ENCODE peak calls at places on chromosomes 6 and 20, in six cellular contexts. One of them, this sample, is unnamed.

GRCh38 chr6:129186988-129187387 is 304.1 kb downstream of the LAMA2 start:
- DNase-seq in kidney: no peak
- DNase-seq in bronchial epithelial cell: peak; percentile 79
- DNase-seq in psoas muscle: no peak
- DNase-seq in hepatocyte: no peak
- DNase-seq in tibial artery: no peak
- DNase-seq in this sample: peak; percentile 68

GRCh38 chr20:51272392-51272791 is 249.5 kb upstream of the KCNG1 start:
- DNase-seq in kidney: no peak
- DNase-seq in bronchial epithelial cell: no peak
- DNase-seq in psoas muscle: no peak
- DNase-seq in hepatocyte: no peak
- DNase-seq in tibial artery: no peak
- DNase-seq in this sample: peak; percentile 16

GRCh38 chr6:24658573-24659511 is 7.9 kb downstream of the TDP2 start:
- DNase-seq in kidney: no peak
- DNase-seq in bronchial epithelial cell: peak; percentile 89
- DNase-seq in psoas muscle: no peak
- DNase-seq in hepatocyte: peak; percentile 37
- DNase-seq in tibial artery: no peak
- DNase-seq in this sample: no peak

GRCh38 chr6:132298344-132298949 is 102.8 kb downstream of the MOXD1 start:
- DNase-seq in kidney: no peak
- DNase-seq in bronchial epithelial cell: peak; percentile 47
- DNase-seq in psoas muscle: no peak
- DNase-seq in hepatocyte: peak; percentile 73
- DNase-seq in tibial artery: no peak
- DNase-seq in this sample: peak; percentile 39

GRCh38 chr6:129882510-129883023 is 21.5 kb upstream of the TMEM244 start:
- DNase-seq in kidney: no peak
- DNase-seq in bronchial epithelial cell: no peak
- DNase-seq in psoas muscle: no peak
- DNase-seq in hepatocyte: no peak
- DNase-seq in tibial artery: no peak
- DNase-seq in this sample: no peak

GRCh38 chr6:146857960-146858308 is 259.2 kb downstream of the ADGB start:
- DNase-seq in kidney: no peak
- DNase-seq in bronchial epithelial cell: no peak
- DNase-seq in psoas muscle: no peak
- DNase-seq in hepatocyte: no peak
- DNase-seq in tibial artery: no peak
- DNase-seq in this sample: no peak

GRCh38 chr6:167676666-167677421 is 149.9 kb upstream of the AFDN start:
- DNase-seq in kidney: no peak
- DNase-seq in bronchial epithelial cell: no peak
- DNase-seq in psoas muscle: no peak
- DNase-seq in hepatocyte: peak; percentile 48
- DNase-seq in tibial artery: peak; percentile 25
- DNase-seq in this sample: no peak

GRCh38 chr20:59673998-59674445 is 69.7 kb downstream of the PHACTR3 start:
- DNase-seq in kidney: no peak
- DNase-seq in bronchial epithelial cell: no peak
- DNase-seq in psoas muscle: no peak
- DNase-seq in hepatocyte: no peak
- DNase-seq in tibial artery: no peak
- DNase-seq in this sample: no peak

GRCh38 chr6:112802154-112802553 is 455.0 kb downstream of the RFPL4B start:
- DNase-seq in kidney: no peak
- DNase-seq in bronchial epithelial cell: peak; percentile 83
- DNase-seq in psoas muscle: no peak
- DNase-seq in hepatocyte: peak; percentile 25
- DNase-seq in tibial artery: no peak
- DNase-seq in this sample: peak; percentile 83

GRCh38 chr20:1718604-1719384 is 61.2 kb upstream of the SIRPG start:
- DNase-seq in kidney: no peak
- DNase-seq in bronchial epithelial cell: peak; percentile 98
- DNase-seq in psoas muscle: peak; percentile 73
- DNase-seq in hepatocyte: no peak
- DNase-seq in tibial artery: no peak
- DNase-seq in this sample: peak; percentile 62

GRCh38 chr20:19176483-19176882 is 36.0 kb upstream of the SLC24A3 start:
- DNase-seq in kidney: no peak
- DNase-seq in bronchial epithelial cell: no peak
- DNase-seq in psoas muscle: no peak
- DNase-seq in hepatocyte: no peak
- DNase-seq in tibial artery: no peak
- DNase-seq in this sample: no peak

GRCh38 chr6:166786704-166787293 is 159.7 kb upstream of the RPS6KA2 start:
- DNase-seq in kidney: no peak
- DNase-seq in bronchial epithelial cell: peak; percentile 63
- DNase-seq in psoas muscle: no peak
- DNase-seq in hepatocyte: peak; percentile 86
- DNase-seq in tibial artery: no peak
- DNase-seq in this sample: peak; percentile 45

GRCh38 chr20:13790708-13791107 is 5.9 kb downstream of the NDUFAF5 start:
- DNase-seq in kidney: no peak
- DNase-seq in bronchial epithelial cell: no peak
- DNase-seq in psoas muscle: no peak
- DNase-seq in hepatocyte: no peak
- DNase-seq in tibial artery: no peak
- DNase-seq in this sample: no peak

GRCh38 chr20:13786143-13786828 is 1.5 kb downstream of the NDUFAF5 start:
- DNase-seq in kidney: no peak
- DNase-seq in bronchial epithelial cell: peak; percentile 10
- DNase-seq in psoas muscle: no peak
- DNase-seq in hepatocyte: no peak
- DNase-seq in tibial artery: no peak
- DNase-seq in this sample: no peak

GRCh38 chr20:13784893-13785715 is at the start of the genes ESF1 and NDUFAF5:
- DNase-seq in kidney: peak; percentile 97
- DNase-seq in bronchial epithelial cell: peak; percentile 93
- DNase-seq in psoas muscle: peak; percentile 94
- DNase-seq in hepatocyte: peak; percentile 97
- DNase-seq in tibial artery: peak; percentile 97
- DNase-seq in this sample: peak; percentile 94

GRCh38 chr20:13791562-13792459 is 7.0 kb downstream of the NDUFAF5 start:
- DNase-seq in kidney: no peak
- DNase-seq in bronchial epithelial cell: no peak
- DNase-seq in psoas muscle: no peak
- DNase-seq in hepatocyte: no peak
- DNase-seq in tibial artery: no peak
- DNase-seq in this sample: no peak

DNA sequence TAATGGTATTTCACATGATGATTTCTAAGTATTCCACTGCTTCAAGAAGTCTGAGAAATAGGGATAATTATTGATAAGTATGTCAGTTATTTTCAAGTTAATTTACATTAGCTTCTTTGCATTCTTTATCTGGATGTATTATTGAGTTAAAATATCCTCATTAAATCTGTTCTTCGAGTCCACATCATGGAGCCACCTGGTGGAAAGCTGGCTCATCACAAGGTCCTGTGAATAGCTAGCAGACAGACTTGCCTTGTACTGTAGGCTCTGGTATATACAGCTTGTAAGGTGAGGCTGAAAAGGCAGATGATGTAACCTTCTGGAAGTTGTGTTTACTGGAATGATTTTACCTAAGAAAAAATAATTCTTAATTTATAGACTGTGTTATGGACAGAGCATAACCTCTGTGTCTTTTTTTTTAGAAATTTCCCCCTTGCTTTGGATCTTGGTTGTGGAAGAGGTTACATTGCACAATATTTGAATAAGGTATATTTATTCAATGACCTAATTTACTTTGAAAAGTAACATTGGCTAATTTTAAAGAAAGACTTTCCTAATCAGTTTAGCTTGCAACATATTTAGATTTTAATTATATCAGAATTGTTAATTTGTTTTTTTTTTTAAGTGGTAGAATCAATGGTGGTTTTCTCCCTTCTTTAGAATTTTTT is 3.5 kb downstream of the NDUFAF5 start:
- DNase-seq in kidney: no peak
- DNase-seq in bronchial epithelial cell: peak; percentile 71
- DNase-seq in psoas muscle: no peak
- DNase-seq in hepatocyte: peak; percentile 79
- DNase-seq in tibial artery: no peak
- DNase-seq in this sample: peak; percentile 55
- TF ChIP-seq CTCF in kidney: peak; percentile 26
- TF ChIP-seq CTCF in bronchial epithelial cell: peak; percentile 53
- TF ChIP-seq CTCF in psoas muscle: peak; percentile 61
- TF ChIP-seq CTCF in hepatocyte: peak; percentile 66
- TF ChIP-seq CTCF in tibial artery: peak; percentile 34
- TF ChIP-seq CTCF in this sample: peak; percentile 77

GRCh38 chr6:170221052-170221752 is 69.7 kb downstream of the DLL1 start:
- DNase-seq in kidney: peak; percentile 45
- DNase-seq in bronchial epithelial cell: no peak
- DNase-seq in psoas muscle: no peak
- DNase-seq in hepatocyte: no peak
- DNase-seq in tibial artery: peak; percentile 40
- DNase-seq in this sample: no peak

GRCh38 chr6:170224694-170225660 is 65.9 kb downstream of the DLL1 start:
- DNase-seq in kidney: peak; percentile 90
- DNase-seq in bronchial epithelial cell: peak; percentile 93
- DNase-seq in psoas muscle: no peak
- DNase-seq in hepatocyte: peak; percentile 56
- DNase-seq in tibial artery: peak; percentile 54
- DNase-seq in this sample: no peak

GRCh38 chr6:170221753-170222400 is 69.0 kb downstream of the DLL1 start:
- DNase-seq in kidney: peak; percentile 48
- DNase-seq in bronchial epithelial cell: no peak
- DNase-seq in psoas muscle: no peak
- DNase-seq in hepatocyte: no peak
- DNase-seq in tibial artery: peak; percentile 51
- DNase-seq in this sample: no peak

GRCh38 chr6:170223718-170224693 is 66.9 kb downstream of the DLL1 start:
- DNase-seq in kidney: peak; percentile 61
- DNase-seq in bronchial epithelial cell: no peak
- DNase-seq in psoas muscle: no peak
- DNase-seq in hepatocyte: no peak
- DNase-seq in tibial artery: peak; percentile 35
- DNase-seq in this sample: no peak

DNA sequence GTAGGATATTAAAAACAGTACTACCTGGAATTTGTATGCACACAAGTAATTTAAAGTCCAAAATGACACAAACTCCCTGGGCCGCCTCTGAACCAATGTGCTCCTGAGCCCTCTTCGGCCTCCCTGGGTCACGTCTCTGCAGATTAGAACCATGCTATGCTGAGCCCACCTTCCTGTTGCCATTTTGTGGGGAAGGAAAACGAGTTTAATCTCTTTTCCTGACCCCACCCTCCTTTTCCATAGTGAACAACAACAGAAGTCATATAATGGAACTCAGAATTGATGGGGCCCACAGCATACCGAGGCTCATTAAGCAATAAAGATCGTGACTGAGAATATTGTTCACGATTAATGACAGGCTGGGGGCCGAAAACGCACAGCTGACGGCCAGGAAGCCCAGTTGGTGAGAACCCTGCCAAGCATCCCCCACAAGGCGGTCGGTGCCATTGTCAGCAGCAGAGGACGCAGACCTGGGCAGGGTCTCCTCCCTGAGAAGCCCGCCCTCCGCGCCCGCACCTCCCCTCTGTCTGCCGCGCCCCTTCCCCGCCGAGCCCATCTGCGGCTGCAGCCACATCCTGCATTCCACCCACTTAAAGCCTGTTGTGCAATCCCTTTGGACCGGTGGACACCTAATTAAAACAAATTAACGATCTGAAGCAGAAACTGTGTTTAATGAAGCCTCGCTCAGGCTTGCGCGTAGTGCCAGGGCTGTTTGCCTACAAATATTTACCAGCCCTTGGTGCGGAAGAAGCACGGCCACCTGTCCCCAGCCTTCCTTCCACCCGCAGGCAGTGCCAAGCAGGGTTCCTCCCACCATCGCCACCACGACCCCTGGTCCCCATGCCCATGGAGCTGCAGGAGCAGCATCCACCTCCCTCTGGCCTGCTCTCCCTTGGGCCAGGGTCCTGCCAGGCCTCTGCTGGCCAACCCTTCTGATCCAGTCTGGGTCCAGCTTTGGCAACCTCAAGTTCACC is 68.1 kb downstream of the DLL1 start:
- DNase-seq in kidney: peak; percentile 79
- DNase-seq in bronchial epithelial cell: peak; percentile 34
- DNase-seq in psoas muscle: no peak
- DNase-seq in hepatocyte: no peak
- DNase-seq in tibial artery: peak; percentile 47
- DNase-seq in this sample: no peak
- H3K4me3 ChIP-seq in kidney: no peak overlapping the region
- H3K4me3 ChIP-seq in bronchial epithelial cell: no peak overlapping the region
- H3K4me3 ChIP-seq in psoas muscle: no peak overlapping the region
- H3K4me3 ChIP-seq in hepatocyte: no peak overlapping the region
- H3K4me3 ChIP-seq in tibial artery: no peak overlapping the region
- H3K4me3 ChIP-seq in this sample: no peak overlapping the region

DNA sequence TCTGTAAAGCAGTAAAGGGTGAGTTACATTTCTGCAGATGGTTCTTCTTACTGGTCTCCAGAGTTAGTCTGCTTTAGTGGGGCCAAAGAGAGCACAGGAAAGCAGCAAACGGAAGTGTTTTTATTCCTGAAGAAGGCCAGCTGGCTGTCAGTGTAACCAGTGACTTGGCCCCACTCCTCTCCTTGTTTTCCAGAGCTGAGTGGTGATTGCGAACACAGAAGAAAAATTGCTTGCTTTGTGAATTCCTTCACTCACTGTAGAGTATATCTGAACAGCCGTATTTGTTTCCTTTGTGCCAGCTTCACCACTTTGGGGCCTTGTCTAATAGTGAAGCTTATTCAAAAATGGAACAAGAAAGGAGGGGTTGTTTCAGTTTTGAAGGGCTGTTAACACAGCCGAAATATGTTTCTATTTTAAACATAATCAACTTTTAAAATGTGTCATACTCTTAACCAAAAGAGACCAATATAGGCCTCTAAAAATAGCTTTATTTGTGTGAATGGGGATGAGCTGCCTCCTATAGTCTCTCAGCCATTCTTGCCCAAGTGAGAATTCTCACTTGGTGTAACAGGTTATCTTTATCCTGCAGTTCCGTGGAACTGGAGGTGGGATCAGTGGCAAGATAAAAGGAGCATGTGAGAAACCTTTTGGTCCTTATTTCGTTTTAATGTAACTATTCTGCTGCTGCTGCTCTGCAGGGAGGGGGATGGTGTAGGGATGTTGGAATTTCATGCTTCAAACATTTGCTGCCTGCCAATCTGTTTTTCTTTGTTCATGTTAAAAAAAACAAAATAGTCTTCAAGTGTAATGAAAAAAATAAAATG is 37.8 kb downstream of the ZC2HC1B start:
- DNase-seq in kidney: no peak
- DNase-seq in bronchial epithelial cell: no peak
- DNase-seq in psoas muscle: peak; percentile 17
- DNase-seq in hepatocyte: peak; percentile 34
- DNase-seq in tibial artery: no peak
- DNase-seq in this sample: no peak
- TF ChIP-seq CTCF in kidney: no peak
- TF ChIP-seq CTCF in bronchial epithelial cell: no peak
- TF ChIP-seq CTCF in psoas muscle: no peak
- TF ChIP-seq CTCF in hepatocyte: no peak
- TF ChIP-seq CTCF in tibial artery: no peak
- TF ChIP-seq CTCF in this sample: no peak

GRCh38 chr6:143449082-143449481 is 1.4 kb downstream of the ADAT2 start:
- DNase-seq in kidney: no peak
- DNase-seq in bronchial epithelial cell: no peak
- DNase-seq in psoas muscle: no peak
- DNase-seq in hepatocyte: no peak
- DNase-seq in tibial artery: no peak
- DNase-seq in this sample: no peak
- H3K4me3 ChIP-seq in kidney: peak overlapping the region; percentile 89
- H3K4me3 ChIP-seq in bronchial epithelial cell: no peak overlapping the region
- H3K4me3 ChIP-seq in psoas muscle: peak overlapping the region; percentile 69
- H3K4me3 ChIP-seq in hepatocyte: no peak overlapping the region
- H3K4me3 ChIP-seq in tibial artery: peak overlapping the region; percentile 64
- H3K4me3 ChIP-seq in this sample: no peak overlapping the region